ENCODE peak calls at places on chromosomes 11 and 22, in five cellular contexts. V is IMR-90, P is choroid plexus epithelial cell, F is HCT116, T is cardiac muscle cell. H is an unnamed sample.

GRCh38 chr11:85875505-85875904 is 20.3 kb downstream of the CCDC83 start:
- DNase-seq in V (peak; percentile 83), T (no peak), F (no peak), P (peak; percentile 67), H (no peak)

GRCh38 chr11:67510023-67510345 is 2.0 kb upstream of the CDK2AP2 start:
- DNase-seq in P (no peak), V (peak; percentile 24), F (no peak), T (no peak), H (no peak)

GRCh38 chr11:116454020-116454645 is 318.7 kb downstream of the BUD13 start:
- DNase-seq in F (no peak), P (peak; percentile 28), V (peak; percentile 27), T (peak; percentile 48), H (peak; percentile 56)

GRCh38 chr11:78040691-78041379 is 17.8 kb upstream of the KCTD14 start:
- DNase-seq in V (no peak), P (no peak), F (no peak), T (no peak), H (peak; percentile 28)

GRCh38 chr11:3855808-3856491 is 486 bp downstream of the STIM1 start:
- DNase-seq in P (no peak), V (no peak), F (no peak), T (peak; percentile 51), H (peak; percentile 59)

GRCh38 chr22:33781396-33781795 is 138.9 kb downstream of the LARGE1 start:
- DNase-seq in T (peak; percentile 59), P (peak; percentile 55), V (peak; percentile 33), F (no peak), H (no peak)

GRCh38 chr22:39448205-39449054 is 8.4 kb upstream of the MGAT3 start:
- DNase-seq in T (no peak), V (no peak), F (no peak), P (no peak), H (peak; percentile 63)

GRCh38 chr22:36432592-36433317 is 45.0 kb upstream of the MYH9 start:
- DNase-seq in P (peak; percentile 48), V (no peak), T (peak; percentile 33), F (no peak), H (no peak)

GRCh38 chr11:132981146-132981956 is 551.0 kb downstream of the OPCML start:
- DNase-seq in P (no peak), V (no peak), T (no peak), F (no peak), H (no peak)

GRCh38 chr11:44527476-44527875 is 38.0 kb upstream of the CD82 start:
- DNase-seq in V (no peak), P (no peak), T (no peak), F (no peak), H (no peak)

GRCh38 chr11:15770798-15771414 is 585.4 kb downstream of the SOX6 start:
- DNase-seq in F (peak; percentile 13), T (peak; percentile 57), P (peak; percentile 58), V (peak; percentile 52), H (peak; percentile 61)

GRCh38 chr11:118928108-118928869 is 2.6 kb upstream of the BCL9L start:
- DNase-seq in T (peak; percentile 93), F (peak; percentile 96), V (peak; percentile 92), P (peak; percentile 94), H (peak; percentile 87)

GRCh38 chr11:14148653-14149273 is 186.2 kb downstream of the SPON1 start:
- DNase-seq in V (peak; percentile 44), T (peak; percentile 49), P (peak; percentile 54), F (peak; percentile 29), H (no peak)

GRCh38 chr11:123560001-123560400 is 94.4 kb downstream of the SCN3B start:
- DNase-seq in T (no peak), V (peak; percentile 88), P (peak; percentile 79), F (no peak), H (no peak)

GRCh38 chr11:44149651-44150050 is 54.2 kb downstream of the EXT2 start:
- DNase-seq in F (no peak), P (no peak), V (peak; percentile 31), T (no peak), H (no peak)

GRCh38 chr11:46381046-46381835 is at the start of gene MDK:
- DNase-seq in T (peak; percentile 88), P (no peak), F (no peak), V (no peak), H (no peak)

GRCh38 chr11:86207413-86207812 is 37.1 kb upstream of the EED start:
- DNase-seq in F (no peak), V (no peak), T (no peak), P (no peak), H (no peak)

GRCh38 chr11:33585564-33585963 is 115.1 kb downstream of the C11orf91 start:
- DNase-seq in T (no peak), V (no peak), P (peak; percentile 23), F (no peak), H (no peak)

GRCh38 chr11:33588056-33588455 is 112.6 kb downstream of the C11orf91 start:
- DNase-seq in T (peak; percentile 42), F (no peak), V (no peak), P (peak; percentile 2), H (no peak)

GRCh38 chr11:33579101-33579500 is 121.5 kb downstream of the C11orf91 start:
- DNase-seq in P (no peak), F (no peak), V (no peak), T (no peak), H (no peak)

DNA sequence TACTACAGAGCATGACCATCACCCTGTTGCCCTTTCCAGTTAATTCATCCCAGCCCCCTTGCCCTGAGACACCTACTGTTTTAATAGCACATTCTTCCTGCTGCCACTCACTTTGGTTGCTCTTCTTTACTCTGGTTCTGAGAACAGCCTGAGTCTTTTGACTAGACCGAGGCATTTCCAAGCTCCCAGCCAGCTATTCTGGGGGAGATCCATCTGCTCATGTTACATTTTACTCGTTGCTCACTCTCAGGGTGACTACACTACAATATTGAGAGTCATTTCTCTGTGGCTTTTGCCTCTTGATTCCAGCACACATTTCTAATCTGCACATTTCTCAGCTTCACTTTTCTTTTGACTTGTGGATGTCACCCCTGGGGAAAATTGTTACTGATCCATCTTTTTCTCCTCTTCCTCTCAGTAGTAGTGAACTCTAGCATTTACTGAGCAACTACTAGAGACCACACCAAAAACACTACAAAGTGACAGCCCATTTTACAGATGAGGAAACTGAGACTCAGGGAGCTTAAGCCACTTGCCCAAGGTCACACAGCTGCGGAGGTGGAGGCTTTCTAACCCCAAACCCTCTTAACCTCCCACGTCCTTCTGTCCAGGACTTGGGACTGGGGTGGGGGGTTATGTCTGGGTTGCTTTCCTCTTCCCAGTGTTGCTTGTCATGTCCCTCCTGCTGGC is 117.8 kb downstream of the C11orf91 start:
- DNase-seq in F (no peak), T (no peak), P (peak; percentile 9), V (peak; percentile 17), H (no peak)
- TF ChIP-seq CTCF in F (no peak), T (no peak), P (no peak), V (no peak), H (no peak)

DNA sequence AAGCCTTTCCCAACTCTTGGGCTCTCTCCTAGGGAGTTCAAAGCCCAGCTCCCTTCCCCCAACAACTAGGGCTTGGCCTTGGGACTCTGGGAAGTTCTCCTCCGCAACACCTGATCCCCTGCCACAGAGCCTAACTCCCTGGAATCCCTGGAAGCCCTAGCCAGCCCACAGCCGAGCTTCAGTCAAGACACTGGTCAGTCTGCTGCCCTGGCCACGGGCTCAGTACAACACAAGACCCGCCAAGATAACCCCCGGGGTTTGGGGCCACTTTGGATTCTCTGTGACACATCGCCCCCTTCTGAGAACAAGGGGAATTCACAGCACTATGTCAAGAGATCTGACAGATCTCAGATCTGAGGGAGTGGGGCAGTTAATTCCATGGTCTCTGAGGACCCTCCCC is 58.3 kb downstream of the SLC22A12 start:
- DNase-seq in P (peak; percentile 48), T (peak; percentile 71), F (peak; percentile 24), V (no peak), H (no peak)
- TF ChIP-seq CTCF in P (peak; percentile 75), T (peak; percentile 61), F (peak; percentile 74), V (peak; percentile 42), H (peak; percentile 43)

GRCh38 chr22:45502215-45503070 is at the start of gene FBLN1:
- DNase-seq in F (no peak), P (no peak), T (peak; percentile 91), V (no peak), H (peak; percentile 60)
- TF ChIP-seq CTCF in F (no peak), P (no peak), T (peak; percentile 17), V (peak; percentile 21), H (peak; percentile 51)

DNA sequence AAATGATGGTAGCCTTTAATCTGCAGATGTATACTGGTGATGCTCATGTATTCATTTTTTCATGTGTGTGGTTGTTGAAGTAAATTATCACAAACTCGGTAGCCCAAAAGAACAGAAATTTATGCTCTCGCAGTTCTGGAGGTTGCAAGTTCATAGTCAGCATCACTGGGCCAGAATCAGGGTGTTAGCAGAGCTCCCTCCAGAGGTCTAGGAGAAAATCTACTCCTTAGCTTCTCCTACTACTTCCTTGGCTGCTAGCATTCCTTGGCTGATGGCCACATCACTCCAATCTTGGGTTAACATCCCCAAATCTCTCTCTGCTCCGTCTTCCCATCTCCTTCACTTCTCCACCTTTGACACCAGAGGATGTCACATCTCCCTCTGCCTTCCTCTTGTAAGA is 45.3 kb upstream of the GALNT18 start:
- DNase-seq in P (no peak), T (no peak), F (no peak), V (no peak), H (no peak)
- TF ChIP-seq CTCF in P (peak; percentile 10), T (no peak), F (no peak), V (no peak), H (no peak)

GRCh38 chr22:43270314-43270908 is 72.8 kb downstream of the SCUBE1 start:
- DNase-seq in T (no peak), P (peak; percentile 10), V (no peak), F (no peak), H (peak; percentile 19)
- TF ChIP-seq CTCF in T (peak; percentile 33), P (peak; percentile 42), V (no peak), F (peak; percentile 39), H (peak; percentile 37)